ENCODE peak calls at places on chromosomes 5 and 9, in eight cellular contexts. One of them, this sample, is unnamed.

GRCh38 chr5:124621279-124621678 is 125.2 kb downstream of the ZNF608 start:
- DNase-seq in K562: no peak
- DNase-seq in HepG2: no peak
- DNase-seq in tibial nerve: no peak
- DNase-seq in stomach: no peak
- DNase-seq in A549: no peak
- DNase-seq in ovary: no peak
- DNase-seq in suprapubic skin: no peak
- DNase-seq in this sample: no peak

GRCh38 chr5:74328221-74328630 is 312.3 kb downstream of the ENC1 start:
- DNase-seq in K562: no peak
- DNase-seq in HepG2: no peak
- DNase-seq in tibial nerve: no peak
- DNase-seq in stomach: no peak
- DNase-seq in A549: no peak
- DNase-seq in ovary: no peak
- DNase-seq in suprapubic skin: no peak
- DNase-seq in this sample: no peak

GRCh38 chr9:115202960-115203751 is 85.2 kb upstream of the TNC start:
- DNase-seq in K562: no peak
- DNase-seq in HepG2: no peak
- DNase-seq in tibial nerve: no peak
- DNase-seq in stomach: no peak
- DNase-seq in A549: no peak
- DNase-seq in ovary: no peak
- DNase-seq in suprapubic skin: no peak
- DNase-seq in this sample: peak

GRCh38 chr9:89799766-89800165 is 195.0 kb downstream of the GADD45G start:
- DNase-seq in K562: no peak
- DNase-seq in HepG2: no peak
- DNase-seq in tibial nerve: no peak
- DNase-seq in stomach: no peak
- DNase-seq in A549: no peak
- DNase-seq in ovary: no peak
- DNase-seq in suprapubic skin: peak
- DNase-seq in this sample: no peak

GRCh38 chr5:78569441-78569840 is 79.1 kb downstream of the LHFPL2 start:
- DNase-seq in K562: no peak
- DNase-seq in HepG2: no peak
- DNase-seq in tibial nerve: peak
- DNase-seq in stomach: peak
- DNase-seq in A549: no peak
- DNase-seq in ovary: peak
- DNase-seq in suprapubic skin: no peak
- DNase-seq in this sample: peak

GRCh38 chr9:108844856-108845255 is 10.9 kb downstream of the ACTL7B start:
- DNase-seq in K562: no peak
- DNase-seq in HepG2: no peak
- DNase-seq in tibial nerve: no peak
- DNase-seq in stomach: no peak
- DNase-seq in A549: no peak
- DNase-seq in ovary: no peak
- DNase-seq in suprapubic skin: no peak
- DNase-seq in this sample: no peak

GRCh38 chr9:137987244-137988030 is 109.9 kb downstream of the CACNA1B start:
- DNase-seq in K562: no peak
- DNase-seq in HepG2: no peak
- DNase-seq in tibial nerve: no peak
- DNase-seq in stomach: no peak
- DNase-seq in A549: no peak
- DNase-seq in ovary: no peak
- DNase-seq in suprapubic skin: no peak
- DNase-seq in this sample: no peak

GRCh38 chr5:95718203-95718602 is 12.9 kb upstream of the RHOBTB3 start:
- DNase-seq in K562: no peak
- DNase-seq in HepG2: no peak
- DNase-seq in tibial nerve: no peak
- DNase-seq in stomach: no peak
- DNase-seq in A549: no peak
- DNase-seq in ovary: no peak
- DNase-seq in suprapubic skin: no peak
- DNase-seq in this sample: no peak

GRCh38 chr9:122347348-122348287 is 23.2 kb upstream of the PTGS1 start:
- DNase-seq in K562: no peak
- DNase-seq in HepG2: peak
- DNase-seq in tibial nerve: no peak
- DNase-seq in stomach: no peak
- DNase-seq in A549: peak
- DNase-seq in ovary: no peak
- DNase-seq in suprapubic skin: no peak
- DNase-seq in this sample: peak

GRCh38 chr5:179825655-179826182 is 5.0 kb downstream of the SQSTM1 start:
- DNase-seq in K562: peak
- DNase-seq in HepG2: peak
- DNase-seq in tibial nerve: no peak
- DNase-seq in stomach: no peak
- DNase-seq in A549: peak
- DNase-seq in ovary: no peak
- DNase-seq in suprapubic skin: no peak
- DNase-seq in this sample: peak

GRCh38 chr5:35023531-35024178 is 24.1 kb downstream of the AGXT2 start:
- DNase-seq in K562: no peak
- DNase-seq in HepG2: no peak
- DNase-seq in tibial nerve: no peak
- DNase-seq in stomach: no peak
- DNase-seq in A549: no peak
- DNase-seq in ovary: no peak
- DNase-seq in suprapubic skin: no peak
- DNase-seq in this sample: no peak

GRCh38 chr5:10310073-10310779 is 2.5 kb upstream of the CMBL start:
- DNase-seq in K562: no peak
- DNase-seq in HepG2: peak
- DNase-seq in tibial nerve: no peak
- DNase-seq in stomach: peak
- DNase-seq in A549: peak
- DNase-seq in ovary: peak
- DNase-seq in suprapubic skin: no peak
- DNase-seq in this sample: peak

GRCh38 chr5:144697847-144698262 is 527.2 kb downstream of the KCTD16 start:
- DNase-seq in K562: no peak
- DNase-seq in HepG2: no peak
- DNase-seq in tibial nerve: no peak
- DNase-seq in stomach: no peak
- DNase-seq in A549: no peak
- DNase-seq in ovary: no peak
- DNase-seq in suprapubic skin: no peak
- DNase-seq in this sample: no peak

GRCh38 chr9:5557606-5558587 is 47.6 kb downstream of the PDCD1LG2 start:
- DNase-seq in K562: no peak
- DNase-seq in HepG2: no peak
- DNase-seq in tibial nerve: peak
- DNase-seq in stomach: no peak
- DNase-seq in A549: no peak
- DNase-seq in ovary: peak
- DNase-seq in suprapubic skin: no peak
- DNase-seq in this sample: peak

GRCh38 chr5:172858511-172858989 is 24.5 kb downstream of the ERGIC1 start:
- DNase-seq in K562: no peak
- DNase-seq in HepG2: peak
- DNase-seq in tibial nerve: no peak
- DNase-seq in stomach: peak
- DNase-seq in A549: peak
- DNase-seq in ovary: no peak
- DNase-seq in suprapubic skin: no peak
- DNase-seq in this sample: peak

GRCh38 chr9:125942111-125942510 is 194.9 kb downstream of the PBX3 start:
- DNase-seq in K562: no peak
- DNase-seq in HepG2: no peak
- DNase-seq in tibial nerve: no peak
- DNase-seq in stomach: no peak
- DNase-seq in A549: no peak
- DNase-seq in ovary: no peak
- DNase-seq in suprapubic skin: no peak
- DNase-seq in this sample: no peak

GRCh38 chr5:94674841-94675382 is 56.4 kb downstream of the SLF1 start:
- DNase-seq in K562: no peak
- DNase-seq in HepG2: no peak
- DNase-seq in tibial nerve: no peak
- DNase-seq in stomach: no peak
- DNase-seq in A549: no peak
- DNase-seq in ovary: no peak
- DNase-seq in suprapubic skin: no peak
- DNase-seq in this sample: no peak

GRCh38 chr5:71658916-71659661 is 60.0 kb upstream of the CARTPT start:
- DNase-seq in K562: peak
- DNase-seq in HepG2: peak
- DNase-seq in tibial nerve: no peak
- DNase-seq in stomach: no peak
- DNase-seq in A549: no peak
- DNase-seq in ovary: no peak
- DNase-seq in suprapubic skin: no peak
- DNase-seq in this sample: no peak

GRCh38 chr5:64292611-64293215 is 127.1 kb downstream of the RNF180 start:
- DNase-seq in K562: no peak
- DNase-seq in HepG2: no peak
- DNase-seq in tibial nerve: no peak
- DNase-seq in stomach: no peak
- DNase-seq in A549: no peak
- DNase-seq in ovary: no peak
- DNase-seq in suprapubic skin: no peak
- DNase-seq in this sample: no peak

GRCh38 chr9:38186372-38187115 is 117.5 kb upstream of the SHB start:
- DNase-seq in K562: no peak
- DNase-seq in HepG2: no peak
- DNase-seq in tibial nerve: no peak
- DNase-seq in stomach: no peak
- DNase-seq in A549: no peak
- DNase-seq in ovary: no peak
- DNase-seq in suprapubic skin: no peak
- DNase-seq in this sample: no peak

GRCh38 chr9:127676636-127677035 is 30.2 kb upstream of the CFAP157 start:
- DNase-seq in K562: no peak
- DNase-seq in HepG2: no peak
- DNase-seq in tibial nerve: no peak
- DNase-seq in stomach: no peak
- DNase-seq in A549: no peak
- DNase-seq in ovary: no peak
- DNase-seq in suprapubic skin: no peak
- DNase-seq in this sample: no peak

GRCh38 chr5:162882629-162883028 is 554.8 kb upstream of the CCNG1 start:
- DNase-seq in K562: no peak
- DNase-seq in HepG2: no peak
- DNase-seq in tibial nerve: no peak
- DNase-seq in stomach: no peak
- DNase-seq in A549: no peak
- DNase-seq in ovary: no peak
- DNase-seq in suprapubic skin: no peak
- DNase-seq in this sample: no peak

GRCh38 chr5:54736003-54736797 is 218.6 kb downstream of the SNX18 start:
- DNase-seq in K562: no peak
- DNase-seq in HepG2: no peak
- DNase-seq in tibial nerve: no peak
- DNase-seq in stomach: no peak
- DNase-seq in A549: no peak
- DNase-seq in ovary: no peak
- DNase-seq in suprapubic skin: no peak
- DNase-seq in this sample: no peak

GRCh38 chr9:114680266-114681011 is 1.6 kb downstream of the TEX48 start:
- DNase-seq in K562: no peak
- DNase-seq in HepG2: no peak
- DNase-seq in tibial nerve: no peak
- DNase-seq in stomach: no peak
- DNase-seq in A549: no peak
- DNase-seq in ovary: no peak
- DNase-seq in suprapubic skin: no peak
- DNase-seq in this sample: no peak

GRCh38 chr9:111965566-111966019 is 69.0 kb downstream of the UGCG start:
- DNase-seq in K562: no peak
- DNase-seq in HepG2: peak
- DNase-seq in tibial nerve: no peak
- DNase-seq in stomach: no peak
- DNase-seq in A549: peak
- DNase-seq in ovary: no peak
- DNase-seq in suprapubic skin: no peak
- DNase-seq in this sample: no peak

DNA sequence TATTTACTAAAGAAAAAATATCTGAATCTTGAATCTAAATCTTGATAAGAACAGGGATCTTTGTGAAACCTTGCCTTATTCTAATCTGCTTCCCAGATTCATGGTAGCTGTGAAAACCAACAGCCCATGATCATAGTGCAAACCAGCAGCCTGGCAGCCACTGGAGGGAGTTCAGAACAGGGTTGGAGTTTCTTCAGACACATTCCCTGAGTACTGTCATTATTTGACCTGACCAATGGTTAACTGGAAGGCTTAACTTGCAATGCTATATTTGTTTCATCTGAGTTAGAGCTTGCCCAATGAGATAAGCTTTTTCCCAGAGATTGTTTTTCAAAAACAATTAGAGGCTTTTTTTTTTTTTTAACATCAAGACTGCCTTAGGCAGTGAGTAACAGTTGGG is 47.8 kb downstream of the LOX start:
- DNase-seq in K562: no peak
- DNase-seq in HepG2: peak
- DNase-seq in tibial nerve: no peak
- DNase-seq in stomach: no peak
- DNase-seq in A549: no peak
- DNase-seq in ovary: no peak
- DNase-seq in suprapubic skin: no peak
- DNase-seq in this sample: no peak
- TF ChIP-seq EP300 in K562: no peak
- TF ChIP-seq EP300 in HepG2: no peak
- TF ChIP-seq EP300 in tibial nerve: no peak
- TF ChIP-seq EP300 in stomach: no peak
- TF ChIP-seq EP300 in A549: no peak
- TF ChIP-seq EP300 in ovary: no peak
- TF ChIP-seq EP300 in suprapubic skin: no peak
- TF ChIP-seq EP300 in this sample: no peak

GRCh38 chr9:33192493-33193245 is 25.5 kb upstream of the B4GALT1 start:
- DNase-seq in K562: no peak
- DNase-seq in HepG2: no peak
- DNase-seq in tibial nerve: no peak
- DNase-seq in stomach: no peak
- DNase-seq in A549: no peak
- DNase-seq in ovary: no peak
- DNase-seq in suprapubic skin: no peak
- DNase-seq in this sample: no peak
- TF ChIP-seq POLR2A in K562: no peak
- TF ChIP-seq POLR2A in HepG2: no peak
- TF ChIP-seq POLR2A in tibial nerve: no peak
- TF ChIP-seq POLR2A in stomach: no peak
- TF ChIP-seq POLR2A in A549: no peak
- TF ChIP-seq POLR2A in ovary: no peak
- TF ChIP-seq POLR2A in suprapubic skin: no peak
- TF ChIP-seq POLR2A in this sample: no peak

GRCh38 chr5:15938186-15938585 is 241.4 kb downstream of the MARCHF11 start:
- DNase-seq in K562: no peak
- DNase-seq in HepG2: no peak
- DNase-seq in tibial nerve: no peak
- DNase-seq in stomach: no peak
- DNase-seq in A549: no peak
- DNase-seq in ovary: no peak
- DNase-seq in suprapubic skin: no peak
- DNase-seq in this sample: no peak
- TF ChIP-seq EP300 in K562: no peak
- TF ChIP-seq EP300 in HepG2: no peak
- TF ChIP-seq EP300 in tibial nerve: no peak
- TF ChIP-seq EP300 in stomach: no peak
- TF ChIP-seq EP300 in A549: no peak
- TF ChIP-seq EP300 in ovary: no peak
- TF ChIP-seq EP300 in suprapubic skin: no peak
- TF ChIP-seq EP300 in this sample: no peak

GRCh38 chr5:150155258-150156032 is at the start of gene PDGFRB:
- DNase-seq in K562: peak
- DNase-seq in HepG2: no peak
- DNase-seq in tibial nerve: peak
- DNase-seq in stomach: peak
- DNase-seq in A549: no peak
- DNase-seq in ovary: peak
- DNase-seq in suprapubic skin: peak
- DNase-seq in this sample: peak
- TF ChIP-seq POLR2A in K562: no peak
- TF ChIP-seq POLR2A in HepG2: no peak
- TF ChIP-seq POLR2A in tibial nerve: peak
- TF ChIP-seq POLR2A in stomach: no peak
- TF ChIP-seq POLR2A in A549: no peak
- TF ChIP-seq POLR2A in ovary: peak
- TF ChIP-seq POLR2A in suprapubic skin: peak
- TF ChIP-seq POLR2A in this sample: peak